ENCODE peak calls at places on chromosomes 13 and 19, in four cellular contexts. T, D, R and L are unnamed samples.

GRCh38 chr19:34254552-34255432 is at the start of gene GARRE1:
- DNase-seq in T (no peak), D (peak), R (no peak), L (peak)

GRCh38 chr19:15262011-15262410 is 29.8 kb upstream of the EPHX3 start:
- DNase-seq in T (no peak), D (no peak), R (no peak), L (no peak)

GRCh38 chr13:77846173-77846572 is 72.5 kb downstream of the EDNRB start:
- DNase-seq in T (no peak), D (no peak), R (no peak), L (no peak)

GRCh38 chr13:99214691-99215090 is 14.0 kb downstream of the UBAC2 start:
- DNase-seq in T (no peak), D (no peak), R (no peak), L (no peak)

GRCh38 chr13:106464076-106464475 is 71.4 kb downstream of the EFNB2 start:
- DNase-seq in T (no peak), D (no peak), R (no peak), L (peak)

GRCh38 chr13:71525004-71525403 is 342.0 kb downstream of the DACH1 start:
- DNase-seq in T (no peak), D (no peak), R (no peak), L (no peak)

GRCh38 chr19:54551950-54552912 is 21.4 kb upstream of the LILRA2 start:
- DNase-seq in T (no peak), D (no peak), R (no peak), L (no peak)

GRCh38 chr19:19258589-19259338 is 14.3 kb downstream of the TM6SF2 start:
- DNase-seq in T (no peak), D (no peak), R (no peak), L (no peak)

GRCh38 chr13:30138511-30138910 is 168.8 kb downstream of the KATNAL1 start:
- DNase-seq in T (no peak), D (no peak), R (no peak), L (no peak)

GRCh38 chr19:4368128-4368820 is 24.9 kb downstream of the MPND start:
- DNase-seq in T (no peak), D (no peak), R (no peak), L (no peak)

GRCh38 chr13:25286308-25286968 is 850 bp downstream of the MTMR6 start:
- DNase-seq in T (no peak), D (no peak), R (no peak), L (no peak)

GRCh38 chr13:40389081-40389641 is 277.3 kb downstream of the FOXO1 start:
- DNase-seq in T (no peak), D (peak), R (no peak), L (no peak)

GRCh38 chr19:10680545-10681135 is 20.6 kb upstream of the QTRT1 start:
- DNase-seq in T (no peak), D (no peak), R (no peak), L (no peak)

GRCh38 chr13:39565036-39565949 is 37.7 kb downstream of the LHFPL6 start:
- DNase-seq in T (no peak), D (no peak), R (no peak), L (no peak)

GRCh38 chr13:96862093-96862492 is 132.2 kb downstream of the OXGR1 start:
- DNase-seq in T (no peak), D (no peak), R (no peak), L (no peak)

GRCh38 chr19:33194884-33195710 is 967 bp downstream of the LRP3 start:
- DNase-seq in T (no peak), D (no peak), R (no peak), L (no peak)

GRCh38 chr19:30228113-30228725 is 144.0 kb upstream of the ZNF536 start:
- DNase-seq in T (no peak), D (no peak), R (no peak), L (no peak)

GRCh38 chr13:42276683-42277082 is 4.7 kb downstream of the AKAP11 start:
- DNase-seq in T (no peak), D (no peak), R (no peak), L (no peak)

GRCh38 chr13:113442354-113442984 is 10.8 kb downstream of the ADPRHL1 start:
- DNase-seq in T (no peak), D (no peak), R (no peak), L (no peak)

GRCh38 chr13:101343128-101343787 is 73.0 kb downstream of the NALCN start:
- DNase-seq in T (no peak), D (no peak), R (no peak), L (no peak)

GRCh38 chr13:58018865-58019264 is 387.3 kb downstream of the PCDH17 start:
- DNase-seq in T (no peak), D (no peak), R (no peak), L (no peak)

GRCh38 chr19:27776020-27776419 is 1436.9 kb downstream of the UQCRFS1 start:
- DNase-seq in T (no peak), D (no peak), R (no peak), L (no peak)

GRCh38 chr13:106612688-106613087 is 44.8 kb upstream of the ARGLU1 start:
- DNase-seq in T (peak), D (no peak), R (no peak), L (no peak)

GRCh38 chr19:23263870-23264590 is 13.8 kb upstream of the ZNF724 start:
- DNase-seq in T (peak), D (no peak), R (no peak), L (no peak)

GRCh38 chr19:46963093-46963734 is 56.4 kb upstream of the NPAS1 start:
- DNase-seq in T (no peak), D (no peak), R (peak), L (no peak)

GRCh38 chr19:52673014-52673413 is 34.9 kb upstream of the ZNF83 start:
- DNase-seq in T (no peak), D (no peak), R (no peak), L (no peak)

GRCh38 chr19:45076029-45076850 is at the start of gene ZNF296:
- DNase-seq in T (peak), D (peak), R (no peak), L (no peak)

GRCh38 chr19:40811478-40812341 is 12.7 kb downstream of the EGLN2 start:
- DNase-seq in T (peak), D (peak), R (no peak), L (no peak)

GRCh38 chr13:27372896-27373295 is 51.5 kb upstream of the GTF3A start:
- DNase-seq in T (no peak), D (no peak), R (no peak), L (no peak)